ENCODE peak calls at places on chromosome 22, in nine cellular contexts. C, R, F, E, H, O, Y, K and Q are unnamed samples.

GRCh38 chr22:46369716-46370583 is 34.4 kb downstream of the TRMU start:
- DNase-seq in Y (no peak), F (no peak), O (no peak), C (no peak), E (no peak), H (no peak), K (no peak), R (no peak), Q (peak)

GRCh38 chr22:40302149-40302548 is 44.2 kb upstream of the ADSL start:
- DNase-seq in F (no peak), R (no peak), H (no peak), E (no peak), C (no peak), Y (peak), K (no peak), O (no peak), Q (no peak)

GRCh38 chr22:22097727-22098228 is 115.2 kb upstream of the TOP3B start:
- DNase-seq in C (no peak), R (no peak), K (no peak), O (no peak), F (no peak), E (peak), H (no peak), Y (no peak), Q (no peak)

GRCh38 chr22:32407936-32408335 is 4.1 kb downstream of the RTCB start:
- DNase-seq in H (no peak), K (no peak), R (no peak), Y (no peak), O (no peak), E (no peak), C (no peak), F (no peak), Q (no peak)

GRCh38 chr22:37249946-37250345 is 5.9 kb upstream of the RAC2 start:
- DNase-seq in Y (no peak), C (no peak), K (peak), E (no peak), F (no peak), R (no peak), H (peak), O (no peak), Q (no peak)

GRCh38 chr22:40044870-40045834 is 50.4 kb downstream of the FAM83F start:
- DNase-seq in E (no peak), R (peak), K (peak), H (peak), O (peak), C (peak), F (peak), Y (peak), Q (peak)

GRCh38 chr22:48045369-48045768 is 1282.9 kb downstream of the TBC1D22A start:
- DNase-seq in E (peak), R (no peak), H (no peak), C (no peak), F (no peak), Y (no peak), O (no peak), K (no peak), Q (no peak)

GRCh38 chr22:26709617-26710390 is 52.4 kb downstream of the MIAT start:
- DNase-seq in F (no peak), Y (no peak), E (no peak), K (no peak), R (no peak), O (no peak), H (no peak), C (no peak), Q (no peak)

GRCh38 chr22:19429950-19430889 is 1.3 kb downstream of the HIRA start:
- DNase-seq in R (no peak), K (peak), Y (peak), O (peak), E (no peak), F (peak), C (peak), H (peak), Q (no peak)

GRCh38 chr22:30386960-30387848 is at the start of gene RNF215:
- DNase-seq in H (peak), C (peak), K (peak), Y (peak), O (peak), R (peak), E (peak), F (peak), Q (peak)

GRCh38 chr22:30234786-30235470 is 11.6 kb downstream of the LIF start:
- DNase-seq in E (no peak), R (no peak), O (no peak), Y (no peak), F (no peak), H (no peak), C (no peak), K (no peak), Q (no peak)